ENCODE peak calls at places on chromosomes 16 and 17, in five cellular contexts. G is neural crest cell, L is mammary epithelial cell, M is IMR-90, D is AG08395. R is an unnamed sample.

GRCh38 chr17:66775881-66776400 is 59.0 kb upstream of the CACNG5 start:
- DNase-seq in L (no peak), G (no peak), M (no peak), D (no peak), R (no peak)

GRCh38 chr17:73118139-73118538 is 25.7 kb upstream of the SLC39A11 start:
- DNase-seq in G (no peak), L (no peak), D (no peak), M (no peak), R (no peak)

GRCh38 chr17:72725432-72726068 is 366.9 kb downstream of the SLC39A11 start:
- DNase-seq in L (peak), G (peak), M (peak), D (peak), R (peak)

GRCh38 chr17:9767432-9767991 is 23.9 kb downstream of the DHRS7C start:
- DNase-seq in M (no peak), L (no peak), D (no peak), G (no peak), R (no peak)

GRCh38 chr16:85557083-85557975 is 55.8 kb upstream of the GSE1 start:
- DNase-seq in M (no peak), L (peak), D (peak), G (no peak), R (no peak)

GRCh38 chr17:68461589-68461988 is 4.3 kb upstream of the WIPI1 start:
- DNase-seq in D (no peak), G (no peak), M (no peak), L (no peak), R (no peak)

GRCh38 chr16:19851476-19851875 is 33.2 kb downstream of the GPRC5B start:
- DNase-seq in G (no peak), D (no peak), M (no peak), L (no peak), R (peak)

GRCh38 chr17:67421869-67422273 is 44.8 kb downstream of the PITPNC1 start:
- DNase-seq in G (no peak), D (peak), M (peak), L (peak), R (no peak)

GRCh38 chr16:31061126-31061812 is 12.8 kb downstream of the ZNF668 start:
- DNase-seq in D (no peak), L (no peak), G (no peak), M (no peak), R (no peak)

R was measured in pons.